ENCODE peak calls at places on chromosomes 2 and 18, in five cellular contexts. One of them, this sample, is unnamed.

GRCh38 chr2:168056242-168056641 is 191.2 kb downstream of the STK39 start:
- DNase-seq in D341Med: no peak
- DNase-seq in NCI-H2081 treated with DMSO at 0.1 percent for 48 hours: no peak
- DNase-seq in GM20000: no peak
- DNase-seq in NCI-H1930: no peak
- DNase-seq in this sample: no peak

GRCh38 chr18:73715228-73715670 is 432.4 kb downstream of the FBXO15 start:
- DNase-seq in D341Med: no peak
- DNase-seq in NCI-H2081 treated with DMSO at 0.1 percent for 48 hours: no peak
- DNase-seq in GM20000: no peak
- DNase-seq in NCI-H1930: no peak
- DNase-seq in this sample: no peak

GRCh38 chr2:979286-979928 is 28.8 kb downstream of the SNTG2 start:
- DNase-seq in GM20000: no peak
- DNase-seq in D341Med: no peak
- DNase-seq in NCI-H2081 treated with DMSO at 0.1 percent for 48 hours: no peak
- DNase-seq in NCI-H1930: no peak
- DNase-seq in this sample: no peak

GRCh38 chr2:102520801-102521200 is 47.8 kb downstream of the SLC9A4 start:
- DNase-seq in D341Med: no peak
- DNase-seq in NCI-H1930: no peak
- DNase-seq in NCI-H2081 treated with DMSO at 0.1 percent for 48 hours: no peak
- DNase-seq in GM20000: no peak
- DNase-seq in this sample: no peak

GRCh38 chr2:55309441-55309840 is 40.4 kb upstream of the MTIF2 start:
- DNase-seq in NCI-H2081 treated with DMSO at 0.1 percent for 48 hours: no peak
- DNase-seq in NCI-H1930: no peak
- DNase-seq in GM20000: no peak
- DNase-seq in D341Med: no peak
- DNase-seq in this sample: no peak

GRCh38 chr2:32963941-32964340 is 17.2 kb downstream of the LTBP1 start:
- DNase-seq in NCI-H1930: no peak
- DNase-seq in NCI-H2081 treated with DMSO at 0.1 percent for 48 hours: no peak
- DNase-seq in D341Med: no peak
- DNase-seq in GM20000: no peak
- DNase-seq in this sample: no peak

GRCh38 chr18:2846241-2846637 is 567 bp upstream of the EMILIN2 start:
- DNase-seq in NCI-H1930: no peak
- DNase-seq in GM20000: peak; percentile 69
- DNase-seq in NCI-H2081 treated with DMSO at 0.1 percent for 48 hours: no peak
- DNase-seq in D341Med: no peak
- DNase-seq in this sample: no peak

GRCh38 chr18:1585881-1586488 is 681.3 kb downstream of the ADCYAP1 start:
- DNase-seq in NCI-H2081 treated with DMSO at 0.1 percent for 48 hours: peak; percentile 42
- DNase-seq in GM20000: peak; percentile 13
- DNase-seq in D341Med: peak; percentile 60
- DNase-seq in NCI-H1930: peak; percentile 2
- DNase-seq in this sample: no peak

GRCh38 chr2:4979127-4979526 is 713.1 kb upstream of the SOX11 start:
- DNase-seq in NCI-H1930: no peak
- DNase-seq in D341Med: no peak
- DNase-seq in NCI-H2081 treated with DMSO at 0.1 percent for 48 hours: no peak
- DNase-seq in GM20000: no peak
- DNase-seq in this sample: no peak

GRCh38 chr2:24883946-24884345 is 36.1 kb downstream of the ADCY3 start:
- DNase-seq in GM20000: no peak
- DNase-seq in D341Med: no peak
- DNase-seq in NCI-H1930: no peak
- DNase-seq in NCI-H2081 treated with DMSO at 0.1 percent for 48 hours: no peak
- DNase-seq in this sample: no peak

GRCh38 chr18:49114556-49114955 is 163.8 kb upstream of the SMAD7 start:
- DNase-seq in NCI-H1930: no peak
- DNase-seq in NCI-H2081 treated with DMSO at 0.1 percent for 48 hours: no peak
- DNase-seq in GM20000: no peak
- DNase-seq in D341Med: no peak
- DNase-seq in this sample: no peak

GRCh38 chr2:62817348-62817747 is 111.8 kb downstream of the EHBP1 start:
- DNase-seq in GM20000: no peak
- DNase-seq in D341Med: no peak
- DNase-seq in NCI-H2081 treated with DMSO at 0.1 percent for 48 hours: no peak
- DNase-seq in NCI-H1930: no peak
- DNase-seq in this sample: no peak

GRCh38 chr2:149586063-149586462 is 1.5 kb downstream of the MMADHC start:
- DNase-seq in NCI-H2081 treated with DMSO at 0.1 percent for 48 hours: no peak
- DNase-seq in GM20000: no peak
- DNase-seq in D341Med: no peak
- DNase-seq in NCI-H1930: no peak
- DNase-seq in this sample: no peak

GRCh38 chr2:46448656-46449055 is 30.7 kb upstream of the TMEM247 start:
- DNase-seq in NCI-H1930: no peak
- DNase-seq in GM20000: no peak
- DNase-seq in D341Med: no peak
- DNase-seq in NCI-H2081 treated with DMSO at 0.1 percent for 48 hours: no peak
- DNase-seq in this sample: no peak

GRCh38 chr2:1627628-1628371 is 116.5 kb downstream of the PXDN start:
- DNase-seq in D341Med: no peak
- DNase-seq in NCI-H1930: no peak
- DNase-seq in NCI-H2081 treated with DMSO at 0.1 percent for 48 hours: no peak
- DNase-seq in GM20000: no peak
- DNase-seq in this sample: no peak

GRCh38 chr2:230937362-230937761 is 12.3 kb upstream of the GPR55 start:
- DNase-seq in NCI-H2081 treated with DMSO at 0.1 percent for 48 hours: no peak
- DNase-seq in D341Med: no peak
- DNase-seq in NCI-H1930: no peak
- DNase-seq in GM20000: no peak
- DNase-seq in this sample: no peak

GRCh38 chr18:26563024-26563423 is 14.7 kb upstream of the KCTD1 start:
- DNase-seq in NCI-H2081 treated with DMSO at 0.1 percent for 48 hours: no peak
- DNase-seq in D341Med: no peak
- DNase-seq in NCI-H1930: no peak
- DNase-seq in GM20000: no peak
- DNase-seq in this sample: no peak

GRCh38 chr2:21317131-21317530 is 193.4 kb downstream of the TDRD15 start:
- DNase-seq in NCI-H1930: peak; percentile 24
- DNase-seq in GM20000: peak; percentile 49
- DNase-seq in NCI-H2081 treated with DMSO at 0.1 percent for 48 hours: no peak
- DNase-seq in D341Med: peak; percentile 37
- DNase-seq in this sample: no peak

GRCh38 chr2:226618875-226619605 is 180.6 kb downstream of the IRS1 start:
- DNase-seq in NCI-H1930: peak; percentile 20
- DNase-seq in NCI-H2081 treated with DMSO at 0.1 percent for 48 hours: peak; percentile 55
- DNase-seq in GM20000: no peak
- DNase-seq in D341Med: no peak
- DNase-seq in this sample: no peak

GRCh38 chr2:234850818-234851217 is 101.0 kb upstream of the SH3BP4 start:
- DNase-seq in GM20000: no peak
- DNase-seq in NCI-H2081 treated with DMSO at 0.1 percent for 48 hours: no peak
- DNase-seq in NCI-H1930: no peak
- DNase-seq in D341Med: no peak
- DNase-seq in this sample: no peak

GRCh38 chr2:67210430-67210829 is 186.7 kb upstream of the ETAA1 start:
- DNase-seq in D341Med: no peak
- DNase-seq in NCI-H1930: no peak
- DNase-seq in GM20000: no peak
- DNase-seq in NCI-H2081 treated with DMSO at 0.1 percent for 48 hours: no peak
- DNase-seq in this sample: no peak